ENCODE peak calls at places on chromosomes 2 and 18, in five cellular contexts. One of them, this sample, is unnamed.

GRCh38 chr18:54775686-54776085 is 52.6 kb upstream of the RAB27B start:
- DNase-seq in NCI-H1105: no peak
- DNase-seq in stimulated activated CD4-positive, alpha-beta T cell treated with anti-CD3 and anti-CD28 coated beads, Interleukin-2, amount 100 ng/mL, for 48 hours: no peak
- DNase-seq in GM23248: peak; percentile 89
- DNase-seq in activated CD8-positive, alpha-beta memory T cell treated with anti-CD3 and anti-CD28 coated beads for 1 hour: no peak
- DNase-seq in this sample: peak; percentile 3

GRCh38 chr2:128605421-128605820 is 286.8 kb upstream of the HS6ST1 start:
- DNase-seq in activated CD8-positive, alpha-beta memory T cell treated with anti-CD3 and anti-CD28 coated beads for 1 hour: no peak
- DNase-seq in stimulated activated CD4-positive, alpha-beta T cell treated with anti-CD3 and anti-CD28 coated beads, Interleukin-2, amount 100 ng/mL, for 48 hours: no peak
- DNase-seq in GM23248: no peak
- DNase-seq in NCI-H1105: no peak
- DNase-seq in this sample: no peak

GRCh38 chr2:225694664-225695063 is 295.2 kb downstream of the NYAP2 start:
- DNase-seq in activated CD8-positive, alpha-beta memory T cell treated with anti-CD3 and anti-CD28 coated beads for 1 hour: no peak
- DNase-seq in stimulated activated CD4-positive, alpha-beta T cell treated with anti-CD3 and anti-CD28 coated beads, Interleukin-2, amount 100 ng/mL, for 48 hours: no peak
- DNase-seq in NCI-H1105: no peak
- DNase-seq in GM23248: peak; percentile 15
- DNase-seq in this sample: no peak

GRCh38 chr2:37332560-37332959 is 7.9 kb upstream of the PRKD3 start:
- DNase-seq in GM23248: no peak
- DNase-seq in stimulated activated CD4-positive, alpha-beta T cell treated with anti-CD3 and anti-CD28 coated beads, Interleukin-2, amount 100 ng/mL, for 48 hours: no peak
- DNase-seq in NCI-H1105: no peak
- DNase-seq in activated CD8-positive, alpha-beta memory T cell treated with anti-CD3 and anti-CD28 coated beads for 1 hour: no peak
- DNase-seq in this sample: no peak

GRCh38 chr2:115299207-115299606 is 856.8 kb downstream of the DPP10 start:
- DNase-seq in GM23248: no peak
- DNase-seq in stimulated activated CD4-positive, alpha-beta T cell treated with anti-CD3 and anti-CD28 coated beads, Interleukin-2, amount 100 ng/mL, for 48 hours: no peak
- DNase-seq in NCI-H1105: no peak
- DNase-seq in activated CD8-positive, alpha-beta memory T cell treated with anti-CD3 and anti-CD28 coated beads for 1 hour: no peak
- DNase-seq in this sample: no peak

GRCh38 chr2:61554604-61555003 is 16.4 kb upstream of the XPO1 start:
- DNase-seq in activated CD8-positive, alpha-beta memory T cell treated with anti-CD3 and anti-CD28 coated beads for 1 hour: no peak
- DNase-seq in stimulated activated CD4-positive, alpha-beta T cell treated with anti-CD3 and anti-CD28 coated beads, Interleukin-2, amount 100 ng/mL, for 48 hours: no peak
- DNase-seq in GM23248: no peak
- DNase-seq in NCI-H1105: no peak
- DNase-seq in this sample: no peak

GRCh38 chr2:11127791-11128190 is 27.5 kb upstream of the SLC66A3 start:
- DNase-seq in GM23248: no peak
- DNase-seq in activated CD8-positive, alpha-beta memory T cell treated with anti-CD3 and anti-CD28 coated beads for 1 hour: no peak
- DNase-seq in NCI-H1105: no peak
- DNase-seq in stimulated activated CD4-positive, alpha-beta T cell treated with anti-CD3 and anti-CD28 coated beads, Interleukin-2, amount 100 ng/mL, for 48 hours: no peak
- DNase-seq in this sample: no peak

GRCh38 chr2:237189799-237190198 is 104.1 kb downstream of the COPS8 start:
- DNase-seq in NCI-H1105: no peak
- DNase-seq in stimulated activated CD4-positive, alpha-beta T cell treated with anti-CD3 and anti-CD28 coated beads, Interleukin-2, amount 100 ng/mL, for 48 hours: no peak
- DNase-seq in activated CD8-positive, alpha-beta memory T cell treated with anti-CD3 and anti-CD28 coated beads for 1 hour: no peak
- DNase-seq in GM23248: no peak
- DNase-seq in this sample: no peak

GRCh38 chr2:62939735-62940491 is 110.7 kb upstream of the OTX1 start:
- DNase-seq in GM23248: peak; percentile 88
- DNase-seq in activated CD8-positive, alpha-beta memory T cell treated with anti-CD3 and anti-CD28 coated beads for 1 hour: no peak
- DNase-seq in NCI-H1105: no peak
- DNase-seq in stimulated activated CD4-positive, alpha-beta T cell treated with anti-CD3 and anti-CD28 coated beads, Interleukin-2, amount 100 ng/mL, for 48 hours: no peak
- DNase-seq in this sample: no peak

GRCh38 chr2:47528874-47529273 is 125.9 kb downstream of the MSH2 start:
- DNase-seq in NCI-H1105: no peak
- DNase-seq in activated CD8-positive, alpha-beta memory T cell treated with anti-CD3 and anti-CD28 coated beads for 1 hour: no peak
- DNase-seq in GM23248: peak; percentile 50
- DNase-seq in stimulated activated CD4-positive, alpha-beta T cell treated with anti-CD3 and anti-CD28 coated beads, Interleukin-2, amount 100 ng/mL, for 48 hours: no peak
- DNase-seq in this sample: no peak

GRCh38 chr2:16623046-16623445 is 42.6 kb downstream of the CYRIA start:
- DNase-seq in stimulated activated CD4-positive, alpha-beta T cell treated with anti-CD3 and anti-CD28 coated beads, Interleukin-2, amount 100 ng/mL, for 48 hours: no peak
- DNase-seq in NCI-H1105: no peak
- DNase-seq in activated CD8-positive, alpha-beta memory T cell treated with anti-CD3 and anti-CD28 coated beads for 1 hour: no peak
- DNase-seq in GM23248: peak; percentile 13
- DNase-seq in this sample: no peak

GRCh38 chr2:159769147-159769546 is 28.9 kb downstream of the CD302 start:
- DNase-seq in activated CD8-positive, alpha-beta memory T cell treated with anti-CD3 and anti-CD28 coated beads for 1 hour: no peak
- DNase-seq in GM23248: no peak
- DNase-seq in NCI-H1105: no peak
- DNase-seq in stimulated activated CD4-positive, alpha-beta T cell treated with anti-CD3 and anti-CD28 coated beads, Interleukin-2, amount 100 ng/mL, for 48 hours: no peak
- DNase-seq in this sample: no peak

GRCh38 chr18:58314284-58314683 is 270.3 kb downstream of the NEDD4L start:
- DNase-seq in GM23248: peak; percentile 97
- DNase-seq in activated CD8-positive, alpha-beta memory T cell treated with anti-CD3 and anti-CD28 coated beads for 1 hour: no peak
- DNase-seq in stimulated activated CD4-positive, alpha-beta T cell treated with anti-CD3 and anti-CD28 coated beads, Interleukin-2, amount 100 ng/mL, for 48 hours: no peak
- DNase-seq in NCI-H1105: no peak
- DNase-seq in this sample: peak; percentile 83

GRCh38 chr2:108630567-108631405 is 88.5 kb upstream of the RANBP2 start:
- DNase-seq in GM23248: peak; percentile 39
- DNase-seq in NCI-H1105: no peak
- DNase-seq in activated CD8-positive, alpha-beta memory T cell treated with anti-CD3 and anti-CD28 coated beads for 1 hour: no peak
- DNase-seq in stimulated activated CD4-positive, alpha-beta T cell treated with anti-CD3 and anti-CD28 coated beads, Interleukin-2, amount 100 ng/mL, for 48 hours: no peak
- DNase-seq in this sample: no peak

GRCh38 chr2:182318466-182319309 is 108.1 kb downstream of the PDE1A start:
- DNase-seq in NCI-H1105: no peak
- DNase-seq in stimulated activated CD4-positive, alpha-beta T cell treated with anti-CD3 and anti-CD28 coated beads, Interleukin-2, amount 100 ng/mL, for 48 hours: no peak
- DNase-seq in activated CD8-positive, alpha-beta memory T cell treated with anti-CD3 and anti-CD28 coated beads for 1 hour: no peak
- DNase-seq in GM23248: peak; percentile 48
- DNase-seq in this sample: peak; percentile 53

GRCh38 chr2:241550616-241551580 is 7.6 kb upstream of the BOK start:
- DNase-seq in NCI-H1105: no peak
- DNase-seq in activated CD8-positive, alpha-beta memory T cell treated with anti-CD3 and anti-CD28 coated beads for 1 hour: no peak
- DNase-seq in GM23248: no peak
- DNase-seq in stimulated activated CD4-positive, alpha-beta T cell treated with anti-CD3 and anti-CD28 coated beads, Interleukin-2, amount 100 ng/mL, for 48 hours: no peak
- DNase-seq in this sample: no peak

GRCh38 chr18:45926691-45927090 is 40.4 kb downstream of the EPG5 start:
- DNase-seq in NCI-H1105: no peak
- DNase-seq in stimulated activated CD4-positive, alpha-beta T cell treated with anti-CD3 and anti-CD28 coated beads, Interleukin-2, amount 100 ng/mL, for 48 hours: no peak
- DNase-seq in activated CD8-positive, alpha-beta memory T cell treated with anti-CD3 and anti-CD28 coated beads for 1 hour: no peak
- DNase-seq in GM23248: no peak
- DNase-seq in this sample: peak; percentile 85

GRCh38 chr2:16722677-16723076 is 57.0 kb upstream of the CYRIA start:
- DNase-seq in activated CD8-positive, alpha-beta memory T cell treated with anti-CD3 and anti-CD28 coated beads for 1 hour: no peak
- DNase-seq in GM23248: no peak
- DNase-seq in stimulated activated CD4-positive, alpha-beta T cell treated with anti-CD3 and anti-CD28 coated beads, Interleukin-2, amount 100 ng/mL, for 48 hours: no peak
- DNase-seq in NCI-H1105: no peak
- DNase-seq in this sample: no peak

GRCh38 chr2:85846411-85846810 is 42.4 kb downstream of the ST3GAL5 start:
- DNase-seq in GM23248: peak; percentile 78
- DNase-seq in activated CD8-positive, alpha-beta memory T cell treated with anti-CD3 and anti-CD28 coated beads for 1 hour: no peak
- DNase-seq in stimulated activated CD4-positive, alpha-beta T cell treated with anti-CD3 and anti-CD28 coated beads, Interleukin-2, amount 100 ng/mL, for 48 hours: no peak
- DNase-seq in NCI-H1105: no peak
- DNase-seq in this sample: no peak

GRCh38 chr18:23087352-23087751 is 47.9 kb upstream of the CABLES1 start:
- DNase-seq in stimulated activated CD4-positive, alpha-beta T cell treated with anti-CD3 and anti-CD28 coated beads, Interleukin-2, amount 100 ng/mL, for 48 hours: no peak
- DNase-seq in activated CD8-positive, alpha-beta memory T cell treated with anti-CD3 and anti-CD28 coated beads for 1 hour: no peak
- DNase-seq in GM23248: no peak
- DNase-seq in NCI-H1105: no peak
- DNase-seq in this sample: no peak

GRCh38 chr2:36613801-36614200 is 15.8 kb upstream of the FEZ2 start:
- DNase-seq in NCI-H1105: no peak
- DNase-seq in GM23248: no peak
- DNase-seq in activated CD8-positive, alpha-beta memory T cell treated with anti-CD3 and anti-CD28 coated beads for 1 hour: no peak
- DNase-seq in stimulated activated CD4-positive, alpha-beta T cell treated with anti-CD3 and anti-CD28 coated beads, Interleukin-2, amount 100 ng/mL, for 48 hours: no peak
- DNase-seq in this sample: no peak

GRCh38 chr2:112712903-112713584 is 7.8 kb upstream of the NT5DC4 start:
- DNase-seq in activated CD8-positive, alpha-beta memory T cell treated with anti-CD3 and anti-CD28 coated beads for 1 hour: no peak
- DNase-seq in NCI-H1105: no peak
- DNase-seq in GM23248: peak; percentile 93
- DNase-seq in stimulated activated CD4-positive, alpha-beta T cell treated with anti-CD3 and anti-CD28 coated beads, Interleukin-2, amount 100 ng/mL, for 48 hours: peak; percentile 41
- DNase-seq in this sample: no peak

GRCh38 chr2:88125924-88126771 is 1.7 kb downstream of the FABP1 start:
- DNase-seq in stimulated activated CD4-positive, alpha-beta T cell treated with anti-CD3 and anti-CD28 coated beads, Interleukin-2, amount 100 ng/mL, for 48 hours: no peak
- DNase-seq in activated CD8-positive, alpha-beta memory T cell treated with anti-CD3 and anti-CD28 coated beads for 1 hour: no peak
- DNase-seq in GM23248: no peak
- DNase-seq in NCI-H1105: no peak
- DNase-seq in this sample: no peak

GRCh38 chr18:78782951-78783563 is 196.6 kb upstream of the SALL3 start:
- DNase-seq in GM23248: no peak
- DNase-seq in activated CD8-positive, alpha-beta memory T cell treated with anti-CD3 and anti-CD28 coated beads for 1 hour: no peak
- DNase-seq in NCI-H1105: no peak
- DNase-seq in stimulated activated CD4-positive, alpha-beta T cell treated with anti-CD3 and anti-CD28 coated beads, Interleukin-2, amount 100 ng/mL, for 48 hours: no peak
- DNase-seq in this sample: no peak

GRCh38 chr2:127420039-127420864 is 2.0 kb downstream of the PROC start:
- DNase-seq in activated CD8-positive, alpha-beta memory T cell treated with anti-CD3 and anti-CD28 coated beads for 1 hour: no peak
- DNase-seq in stimulated activated CD4-positive, alpha-beta T cell treated with anti-CD3 and anti-CD28 coated beads, Interleukin-2, amount 100 ng/mL, for 48 hours: no peak
- DNase-seq in GM23248: no peak
- DNase-seq in NCI-H1105: no peak
- DNase-seq in this sample: no peak

GRCh38 chr18:28175930-28176673 is 828 bp downstream of the CDH2 start:
- DNase-seq in NCI-H1105: peak; percentile 33
- DNase-seq in stimulated activated CD4-positive, alpha-beta T cell treated with anti-CD3 and anti-CD28 coated beads, Interleukin-2, amount 100 ng/mL, for 48 hours: no peak
- DNase-seq in activated CD8-positive, alpha-beta memory T cell treated with anti-CD3 and anti-CD28 coated beads for 1 hour: no peak
- DNase-seq in GM23248: peak; percentile 66
- DNase-seq in this sample: no peak

GRCh38 chr18:72638353-72638752 is 94.2 kb upstream of the CBLN2 start:
- DNase-seq in activated CD8-positive, alpha-beta memory T cell treated with anti-CD3 and anti-CD28 coated beads for 1 hour: no peak
- DNase-seq in NCI-H1105: no peak
- DNase-seq in GM23248: no peak
- DNase-seq in stimulated activated CD4-positive, alpha-beta T cell treated with anti-CD3 and anti-CD28 coated beads, Interleukin-2, amount 100 ng/mL, for 48 hours: no peak
- DNase-seq in this sample: no peak

GRCh38 chr2:199261221-199261620 is 196.5 kb downstream of the SATB2 start:
- DNase-seq in GM23248: peak; percentile 71
- DNase-seq in NCI-H1105: peak; percentile 63
- DNase-seq in stimulated activated CD4-positive, alpha-beta T cell treated with anti-CD3 and anti-CD28 coated beads, Interleukin-2, amount 100 ng/mL, for 48 hours: no peak
- DNase-seq in activated CD8-positive, alpha-beta memory T cell treated with anti-CD3 and anti-CD28 coated beads for 1 hour: no peak
- DNase-seq in this sample: peak; percentile 27

GRCh38 chr18:12290086-12290485 is 18.0 kb upstream of the TUBB6 start:
- DNase-seq in GM23248: no peak
- DNase-seq in activated CD8-positive, alpha-beta memory T cell treated with anti-CD3 and anti-CD28 coated beads for 1 hour: no peak
- DNase-seq in NCI-H1105: no peak
- DNase-seq in stimulated activated CD4-positive, alpha-beta T cell treated with anti-CD3 and anti-CD28 coated beads, Interleukin-2, amount 100 ng/mL, for 48 hours: no peak
- DNase-seq in this sample: no peak

GRCh38 chr2:4803396-4803795 is 888.8 kb upstream of the SOX11 start:
- DNase-seq in stimulated activated CD4-positive, alpha-beta T cell treated with anti-CD3 and anti-CD28 coated beads, Interleukin-2, amount 100 ng/mL, for 48 hours: no peak
- DNase-seq in GM23248: no peak
- DNase-seq in NCI-H1105: no peak
- DNase-seq in activated CD8-positive, alpha-beta memory T cell treated with anti-CD3 and anti-CD28 coated beads for 1 hour: no peak
- DNase-seq in this sample: no peak

GRCh38 chr18:27073404-27073830 is 111.7 kb downstream of the CHST9 start:
- DNase-seq in stimulated activated CD4-positive, alpha-beta T cell treated with anti-CD3 and anti-CD28 coated beads, Interleukin-2, amount 100 ng/mL, for 48 hours: no peak
- DNase-seq in GM23248: no peak
- DNase-seq in activated CD8-positive, alpha-beta memory T cell treated with anti-CD3 and anti-CD28 coated beads for 1 hour: no peak
- DNase-seq in NCI-H1105: no peak
- DNase-seq in this sample: no peak

GRCh38 chr18:76874643-76875389 is 52.5 kb downstream of the ZNF236 start:
- DNase-seq in activated CD8-positive, alpha-beta memory T cell treated with anti-CD3 and anti-CD28 coated beads for 1 hour: no peak
- DNase-seq in GM23248: no peak
- DNase-seq in NCI-H1105: no peak
- DNase-seq in stimulated activated CD4-positive, alpha-beta T cell treated with anti-CD3 and anti-CD28 coated beads, Interleukin-2, amount 100 ng/mL, for 48 hours: no peak
- DNase-seq in this sample: no peak

GRCh38 chr2:63842149-63843061 is 709 bp downstream of the UGP2 start:
- DNase-seq in GM23248: peak; percentile 86
- DNase-seq in activated CD8-positive, alpha-beta memory T cell treated with anti-CD3 and anti-CD28 coated beads for 1 hour: no peak
- DNase-seq in stimulated activated CD4-positive, alpha-beta T cell treated with anti-CD3 and anti-CD28 coated beads, Interleukin-2, amount 100 ng/mL, for 48 hours: no peak
- DNase-seq in NCI-H1105: no peak
- DNase-seq in this sample: no peak

GRCh38 chr2:172953411-172953810 is 122.2 kb upstream of the MAP3K20 start:
- DNase-seq in NCI-H1105: no peak
- DNase-seq in stimulated activated CD4-positive, alpha-beta T cell treated with anti-CD3 and anti-CD28 coated beads, Interleukin-2, amount 100 ng/mL, for 48 hours: no peak
- DNase-seq in activated CD8-positive, alpha-beta memory T cell treated with anti-CD3 and anti-CD28 coated beads for 1 hour: no peak
- DNase-seq in GM23248: peak; percentile 52
- DNase-seq in this sample: no peak